ENCODE peak calls at places on chromosomes 12 and 14, in six cellular contexts. K, T, D, Q, N and M are unnamed samples.

GRCh38 chr12:57894577-57895292 is 46.6 kb upstream of the ATP23 start:
- DNase-seq in K (no peak), T (no peak), D (no peak), Q (peak), N (no peak), M (no peak)

GRCh38 chr12:59164991-59165718 is 244.9 kb upstream of the LRIG3 start:
- DNase-seq in K (no peak), T (peak), D (no peak), Q (peak), N (no peak), M (no peak)

GRCh38 chr14:54310151-54310851 is 86.5 kb upstream of the CDKN3 start:
- DNase-seq in K (no peak), T (no peak), D (no peak), Q (no peak), N (no peak), M (no peak)

GRCh38 chr12:120332523-120332922 is 4.9 kb upstream of the PLA2G1B start:
- DNase-seq in K (no peak), T (no peak), D (no peak), Q (no peak), N (no peak), M (no peak)

GRCh38 chr12:5085896-5086295 is 42.2 kb downstream of the KCNA5 start:
- DNase-seq in K (no peak), T (peak), D (no peak), Q (no peak), N (no peak), M (no peak)

GRCh38 chr12:124559182-124560017 is 8.0 kb downstream of the NCOR2 start:
- DNase-seq in K (no peak), T (no peak), D (no peak), Q (no peak), N (no peak), M (no peak)

GRCh38 chr12:89706551-89707348 is 1.9 kb downstream of the ATP2B1 start:
- DNase-seq in K (peak), T (no peak), D (no peak), Q (peak), N (no peak), M (no peak)

GRCh38 chr12:80222261-80222660 is 122.9 kb downstream of the OTOGL start:
- DNase-seq in K (no peak), T (peak), D (no peak), Q (no peak), N (no peak), M (no peak)

GRCh38 chr12:32084017-32084688 is 22.5 kb upstream of the BICD1 start:
- DNase-seq in K (no peak), T (no peak), D (no peak), Q (no peak), N (no peak), M (no peak)

GRCh38 chr12:51954465-51955361 is 3.2 kb downstream of the ACVR1B start:
- DNase-seq in K (no peak), T (peak), D (no peak), Q (no peak), N (no peak), M (no peak)

GRCh38 chr14:55921516-55921915 is 196.7 kb upstream of the PELI2 start:
- DNase-seq in K (no peak), T (no peak), D (no peak), Q (no peak), N (no peak), M (no peak)

GRCh38 chr12:5467941-5468340 is 36.0 kb downstream of the NTF3 start:
- DNase-seq in K (no peak), T (no peak), D (no peak), Q (no peak), N (no peak), M (no peak)

GRCh38 chr14:42224053-42224888 is 617.6 kb downstream of the LRFN5 start:
- DNase-seq in K (peak), T (peak), D (no peak), Q (peak), N (no peak), M (peak)

GRCh38 chr12:26770239-26771070 is 62.5 kb downstream of the ITPR2 start:
- DNase-seq in K (no peak), T (no peak), D (no peak), Q (no peak), N (no peak), M (no peak)

GRCh38 chr12:109462868-109463692 is 14.0 kb downstream of the KCTD10 start:
- DNase-seq in K (peak), T (peak), D (no peak), Q (no peak), N (peak), M (no peak)

GRCh38 chr14:89507521-89507920 is 90.5 kb upstream of the FOXN3 start:
- DNase-seq in K (no peak), T (peak), D (no peak), Q (no peak), N (no peak), M (no peak)

GRCh38 chr12:119301367-119301766 is 33.2 kb upstream of the CCDC60 start:
- DNase-seq in K (no peak), T (no peak), D (no peak), Q (no peak), N (no peak), M (no peak)

GRCh38 chr12:129540954-129541353 is 362.9 kb downstream of the TMEM132D start:
- DNase-seq in K (no peak), T (no peak), D (no peak), Q (no peak), N (no peak), M (no peak)

GRCh38 chr14:100030441-100031153 is 34.6 kb upstream of the EVL start:
- DNase-seq in K (no peak), T (peak), D (no peak), Q (no peak), N (no peak), M (no peak)

GRCh38 chr12:74685385-74685784 is 147.8 kb downstream of the ATXN7L3B start:
- DNase-seq in K (no peak), T (no peak), D (no peak), Q (no peak), N (no peak), M (no peak)